ENCODE peak calls at places on chromosomes 7 and 10, in nine cellular contexts. O is IMR-90; Y is CD8-positive, alpha-beta T cell; R is GM23248; Q is gastrocnemius medialis; I is thoracic aorta; P is psoas muscle; L is PC-3; S is keratinocyte. H is an unnamed sample.

GRCh38 chr7:81181066-81181465 is 262.2 kb upstream of the SEMA3C start:
- DNase-seq in O (no peak), Y (no peak), R (no peak), Q (no peak), I (no peak), P (no peak), L (no peak), S (no peak), H (no peak)

GRCh38 chr7:2651847-2652735 is 20.3 kb downstream of the TTYH3 start:
- DNase-seq in O (no peak), Y (no peak), R (no peak), Q (no peak), I (no peak), P (no peak), L (no peak), S (no peak), H (no peak)

GRCh38 chr10:30188567-30189253 is 129.3 kb upstream of the JCAD start:
- DNase-seq in O (no peak), Y (no peak), R (no peak), Q (no peak), I (no peak), P (no peak), L (no peak), S (no peak), H (no peak)

GRCh38 chr7:100589341-100589935 is 3.3 kb downstream of the FBXO24 start:
- DNase-seq in O (no peak), Y (no peak), R (no peak), Q (no peak), I (no peak), P (no peak), L (no peak), S (no peak), H (no peak)

GRCh38 chr7:38942431-38943051 is 33.5 kb upstream of the VPS41 start:
- DNase-seq in O (no peak), Y (no peak), R (no peak), Q (no peak), I (no peak), P (no peak), L (no peak), S (no peak), H (no peak)

GRCh38 chr10:32379314-32379949 is 32.5 kb upstream of the EPC1 start:
- DNase-seq in O (peak; percentile 68), Y (peak; percentile 31), R (peak; percentile 83), Q (no peak), I (no peak), P (no peak), L (peak; percentile 93), S (no peak), H (no peak)

GRCh38 chr7:8296362-8296659 is 34.3 kb upstream of the ICA1 start:
- DNase-seq in O (no peak), Y (no peak), R (no peak), Q (no peak), I (no peak), P (no peak), L (no peak), S (no peak), H (no peak)

GRCh38 chr10:116880716-116881440 is 31.6 kb downstream of the ENO4 start:
- DNase-seq in O (no peak), Y (no peak), R (peak; percentile 34), Q (no peak), I (no peak), P (no peak), L (no peak), S (no peak), H (no peak)

GRCh38 chr7:141785711-141786552 is 4.1 kb upstream of the TAS2R5 start:
- DNase-seq in O (peak; percentile 55), Y (no peak), R (peak; percentile 62), Q (no peak), I (no peak), P (no peak), L (peak; percentile 69), S (no peak), H (no peak)

GRCh38 chr7:116271161-116271979 is 61.0 kb downstream of the TES start:
- DNase-seq in O (peak; percentile 85), Y (no peak), R (peak; percentile 65), Q (no peak), I (no peak), P (no peak), L (no peak), S (no peak), H (no peak)

GRCh38 chr10:132388901-132389630 is 7.9 kb upstream of the PWWP2B start:
- DNase-seq in O (no peak), Y (peak; percentile 22), R (peak; percentile 73), Q (peak; percentile 41), I (no peak), P (peak; percentile 67), L (no peak), S (no peak), H (no peak)

GRCh38 chr7:157442993-157443831 is 106.4 kb downstream of the DNAJB6 start:
- DNase-seq in O (no peak), Y (no peak), R (no peak), Q (peak; percentile 10), I (no peak), P (no peak), L (no peak), S (no peak), H (no peak)

GRCh38 chr7:90816511-90817142 is 220.5 kb downstream of the CDK14 start:
- DNase-seq in O (peak; percentile 96), Y (no peak), R (peak; percentile 99), Q (no peak), I (no peak), P (no peak), L (peak; percentile 96), S (peak; percentile 32), H (no peak)

GRCh38 chr10:24208661-24209420 is at the start of gene KIAA1217:
- DNase-seq in O (peak; percentile 29), Y (no peak), R (peak; percentile 62), Q (peak; percentile 87), I (no peak), P (peak; percentile 65), L (peak; percentile 38), S (no peak), H (no peak)

GRCh38 chr7:149719912-149720335 is 53.5 kb downstream of the ZNF467 start:
- DNase-seq in O (no peak), Y (no peak), R (no peak), Q (no peak), I (no peak), P (no peak), L (no peak), S (no peak), H (no peak)

GRCh38 chr10:12350925-12351324 is 1.6 kb downstream of the CAMK1D start:
- DNase-seq in O (no peak), Y (no peak), R (no peak), Q (no peak), I (no peak), P (no peak), L (no peak), S (no peak), H (no peak)

GRCh38 chr7:18225067-18225466 is 197.4 kb upstream of the PRPS1L1 start:
- DNase-seq in O (no peak), Y (no peak), R (no peak), Q (no peak), I (no peak), P (no peak), L (no peak), S (no peak), H (no peak)

GRCh38 chr7:148501707-148502139 is 88.8 kb upstream of the C7orf33 start:
- DNase-seq in O (no peak), Y (no peak), R (peak; percentile 22), Q (no peak), I (no peak), P (no peak), L (peak; percentile 5), S (no peak), H (no peak)

GRCh38 chr10:105023706-105024105 is 382.6 kb downstream of the SORCS3 start:
- DNase-seq in O (no peak), Y (no peak), R (no peak), Q (no peak), I (no peak), P (peak; percentile 18), L (no peak), S (no peak), H (no peak)

GRCh38 chr10:36254191-36254590 is 612.1 kb upstream of the FZD8 start:
- DNase-seq in O (peak; percentile 16), Y (no peak), R (peak; percentile 31), Q (peak; percentile 27), I (no peak), P (peak; percentile 64), L (peak; percentile 75), S (peak; percentile 2), H (no peak)

GRCh38 chr10:66228887-66229286 is 696.9 kb upstream of the LRRTM3 start:
- DNase-seq in O (no peak), Y (no peak), R (no peak), Q (no peak), I (no peak), P (no peak), L (no peak), S (no peak), H (no peak)
- H3K9me3 ChIP-seq in O (peaks cover 4% of the 10 kb centered on the region), Y (no peaks in the 10 kb centered on the region), R (peaks cover 5% of the 10 kb centered on the region), Q (no peaks in the 10 kb centered on the region), I (peaks cover 14% of the 10 kb centered on the region), P (peaks cover 13% of the 10 kb centered on the region), L (peaks cover 48% of the 10 kb centered on the region), S (no peaks in the 10 kb centered on the region), H (no peaks in the 10 kb centered on the region)

GRCh38 chr7:64997164-64997908 is 6.5 kb upstream of the ZNF117 start:
- DNase-seq in O (no peak), Y (no peak), R (no peak), Q (no peak), I (no peak), P (no peak), L (no peak), S (no peak), H (no peak)
- H3K9me3 ChIP-seq in O (peaks cover 68% of the 10 kb centered on the region), Y (peaks cover 46% of the 10 kb centered on the region), R (no peaks in the 10 kb centered on the region), Q (no peaks in the 10 kb centered on the region), I (peaks cover 6% of the 10 kb centered on the region), P (peaks cover 3% of the 10 kb centered on the region), L (peaks cover 7% of the 10 kb centered on the region), S (peaks cover 7% of the 10 kb centered on the region), H (peaks cover 6% of the 10 kb centered on the region)

DNA sequence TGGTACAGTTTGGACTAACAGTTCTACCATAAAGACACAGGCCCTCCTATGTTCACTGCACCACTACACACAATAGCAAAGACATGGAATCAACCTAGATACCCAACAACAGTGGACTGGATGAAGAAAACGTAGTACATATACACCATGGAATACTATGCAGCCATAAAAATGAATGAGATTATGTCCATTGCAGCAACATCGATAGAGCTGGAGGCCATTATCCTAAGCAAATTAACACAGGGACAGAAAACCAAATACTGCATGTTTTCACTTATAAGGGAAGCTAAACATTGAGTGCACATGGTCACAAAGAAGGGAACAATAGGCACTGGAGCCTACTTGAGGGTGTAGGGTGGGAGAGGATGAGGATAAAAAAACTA is 75.0 kb downstream of the MEST start:
- DNase-seq in O (no peak), Y (no peak), R (no peak), Q (no peak), I (no peak), P (no peak), L (no peak), S (no peak), H (no peak)
- H3K9me3 ChIP-seq in O (no peaks in the 10 kb centered on the region), Y (no peaks in the 10 kb centered on the region), R (no peaks in the 10 kb centered on the region), Q (no peaks in the 10 kb centered on the region), I (peaks cover 4% of the 10 kb centered on the region), P (no peaks in the 10 kb centered on the region), L (no peaks in the 10 kb centered on the region), S (no peaks in the 10 kb centered on the region), H (no peaks in the 10 kb centered on the region)

DNA sequence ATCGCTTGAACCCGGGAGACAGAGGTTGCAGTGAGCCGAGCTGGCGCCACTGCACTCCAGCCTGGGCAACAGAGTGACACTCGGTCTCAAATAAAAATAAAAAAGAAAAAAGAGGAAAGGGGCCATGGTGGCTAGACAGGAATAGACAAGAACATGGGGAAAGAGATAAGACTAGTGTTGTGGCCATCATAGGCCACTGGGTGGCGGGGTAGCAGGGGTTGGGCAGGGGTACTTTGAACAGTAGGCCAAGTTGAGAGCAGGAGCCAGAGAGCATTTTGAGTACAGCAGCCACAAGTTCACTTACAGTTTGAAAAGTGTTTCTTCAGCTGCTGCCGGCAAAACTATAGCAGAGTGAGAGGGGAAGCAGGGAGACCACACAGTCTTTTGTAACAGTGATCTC is 656.0 kb downstream of the CNTNAP2 start:
- DNase-seq in O (no peak), Y (no peak), R (no peak), Q (no peak), I (no peak), P (no peak), L (peak; percentile 4), S (no peak), H (no peak)
- H3K9me3 ChIP-seq in O (peaks cover 7% of the 10 kb centered on the region), Y (no peaks in the 10 kb centered on the region), R (no peaks in the 10 kb centered on the region), Q (no peaks in the 10 kb centered on the region), I (no peaks in the 10 kb centered on the region), P (no peaks in the 10 kb centered on the region), L (no peaks in the 10 kb centered on the region), S (no peaks in the 10 kb centered on the region), H (no peaks in the 10 kb centered on the region)